ENCODE peak calls at places on chromosomes 13 and 19, in nine cellular contexts. One of them, this sample, is unnamed.

GRCh38 chr13:102913924-102914628 is 68.2 kb downstream of the ERCC5 start:
- DNase-seq in cardiac fibroblast: peak; percentile 67
- DNase-seq in brain microvascular endothelial cell: no peak
- DNase-seq in lower lobe of right lung: no peak
- DNase-seq in omental fat pad: no peak
- DNase-seq in RWPE1: peak; percentile 20
- DNase-seq in mucosa of descending colon: no peak
- DNase-seq in GM23338: no peak
- DNase-seq in foreskin fibroblast: peak; percentile 35
- DNase-seq in this sample: no peak

GRCh38 chr19:5186293-5187050 is 154.1 kb downstream of the PTPRS start:
- DNase-seq in omental fat pad: no peak
- DNase-seq in GM23338: no peak
- DNase-seq in brain microvascular endothelial cell: peak; percentile 14
- DNase-seq in cardiac fibroblast: peak; percentile 49
- DNase-seq in foreskin fibroblast: peak; percentile 75
- DNase-seq in mucosa of descending colon: no peak
- DNase-seq in lower lobe of right lung: no peak
- DNase-seq in RWPE1: no peak
- DNase-seq in this sample: no peak

GRCh38 chr13:71858647-71859046 is 8.4 kb downstream of the DACH1 start:
- DNase-seq in cardiac fibroblast: no peak
- DNase-seq in omental fat pad: no peak
- DNase-seq in GM23338: no peak
- DNase-seq in lower lobe of right lung: no peak
- DNase-seq in brain microvascular endothelial cell: no peak
- DNase-seq in foreskin fibroblast: no peak
- DNase-seq in RWPE1: no peak
- DNase-seq in mucosa of descending colon: no peak
- DNase-seq in this sample: no peak

GRCh38 chr13:48192536-48192935 is 40.5 kb upstream of the ITM2B start:
- DNase-seq in RWPE1: no peak
- DNase-seq in brain microvascular endothelial cell: no peak
- DNase-seq in foreskin fibroblast: no peak
- DNase-seq in omental fat pad: no peak
- DNase-seq in lower lobe of right lung: no peak
- DNase-seq in cardiac fibroblast: no peak
- DNase-seq in GM23338: peak; percentile 7
- DNase-seq in mucosa of descending colon: no peak
- DNase-seq in this sample: no peak

GRCh38 chr19:55095260-55096060 is 19.8 kb downstream of the EPS8L1 start:
- DNase-seq in mucosa of descending colon: no peak
- DNase-seq in RWPE1: no peak
- DNase-seq in brain microvascular endothelial cell: no peak
- DNase-seq in omental fat pad: no peak
- DNase-seq in GM23338: peak; percentile 67
- DNase-seq in lower lobe of right lung: no peak
- DNase-seq in cardiac fibroblast: no peak
- DNase-seq in foreskin fibroblast: no peak
- DNase-seq in this sample: no peak

GRCh38 chr19:54029930-54030490 is 33.7 kb downstream of the VSTM1 start:
- DNase-seq in foreskin fibroblast: peak; percentile 51
- DNase-seq in RWPE1: peak; percentile 45
- DNase-seq in cardiac fibroblast: peak; percentile 79
- DNase-seq in omental fat pad: peak; percentile 30
- DNase-seq in lower lobe of right lung: peak; percentile 61
- DNase-seq in GM23338: peak; percentile 95
- DNase-seq in brain microvascular endothelial cell: peak; percentile 64
- DNase-seq in mucosa of descending colon: peak; percentile 48
- DNase-seq in this sample: peak; percentile 31

GRCh38 chr19:29404015-29404414 is 121.8 kb upstream of the VSTM2B start:
- DNase-seq in brain microvascular endothelial cell: no peak
- DNase-seq in mucosa of descending colon: no peak
- DNase-seq in cardiac fibroblast: no peak
- DNase-seq in foreskin fibroblast: no peak
- DNase-seq in GM23338: no peak
- DNase-seq in RWPE1: no peak
- DNase-seq in lower lobe of right lung: no peak
- DNase-seq in omental fat pad: no peak
- DNase-seq in this sample: no peak

GRCh38 chr13:46948338-46948737 is 51.5 kb upstream of the HTR2A start:
- DNase-seq in foreskin fibroblast: no peak
- DNase-seq in RWPE1: peak; percentile 76
- DNase-seq in cardiac fibroblast: no peak
- DNase-seq in lower lobe of right lung: no peak
- DNase-seq in GM23338: no peak
- DNase-seq in mucosa of descending colon: no peak
- DNase-seq in omental fat pad: no peak
- DNase-seq in brain microvascular endothelial cell: no peak
- DNase-seq in this sample: no peak

GRCh38 chr13:26914624-26915023 is 154.0 kb upstream of the GPR12 start:
- DNase-seq in lower lobe of right lung: no peak
- DNase-seq in mucosa of descending colon: no peak
- DNase-seq in cardiac fibroblast: peak; percentile 6
- DNase-seq in brain microvascular endothelial cell: no peak
- DNase-seq in omental fat pad: no peak
- DNase-seq in foreskin fibroblast: no peak
- DNase-seq in RWPE1: peak; percentile 38
- DNase-seq in GM23338: no peak
- DNase-seq in this sample: no peak

GRCh38 chr13:98325724-98326123 is 148.7 kb upstream of the RNF113B start:
- DNase-seq in lower lobe of right lung: no peak
- DNase-seq in omental fat pad: no peak
- DNase-seq in cardiac fibroblast: no peak
- DNase-seq in RWPE1: no peak
- DNase-seq in brain microvascular endothelial cell: no peak
- DNase-seq in mucosa of descending colon: no peak
- DNase-seq in foreskin fibroblast: no peak
- DNase-seq in GM23338: no peak
- DNase-seq in this sample: no peak

GRCh38 chr19:3699071-3699740 is 1.1 kb downstream of the PIP5K1C start:
- DNase-seq in cardiac fibroblast: peak; percentile 62
- DNase-seq in GM23338: no peak
- DNase-seq in foreskin fibroblast: peak; percentile 64
- DNase-seq in mucosa of descending colon: peak; percentile 59
- DNase-seq in RWPE1: no peak
- DNase-seq in lower lobe of right lung: peak; percentile 74
- DNase-seq in omental fat pad: no peak
- DNase-seq in brain microvascular endothelial cell: no peak
- DNase-seq in this sample: no peak

GRCh38 chr13:34025746-34026145 is 207.8 kb downstream of the RFC3 start:
- DNase-seq in cardiac fibroblast: peak; percentile 14
- DNase-seq in foreskin fibroblast: peak; percentile 81
- DNase-seq in omental fat pad: no peak
- DNase-seq in GM23338: no peak
- DNase-seq in RWPE1: peak; percentile 10
- DNase-seq in mucosa of descending colon: no peak
- DNase-seq in lower lobe of right lung: no peak
- DNase-seq in brain microvascular endothelial cell: peak; percentile 86
- DNase-seq in this sample: no peak

GRCh38 chr13:106337096-106337495 is 198.4 kb downstream of the EFNB2 start:
- DNase-seq in brain microvascular endothelial cell: no peak
- DNase-seq in foreskin fibroblast: no peak
- DNase-seq in cardiac fibroblast: no peak
- DNase-seq in omental fat pad: no peak
- DNase-seq in RWPE1: no peak
- DNase-seq in lower lobe of right lung: no peak
- DNase-seq in GM23338: no peak
- DNase-seq in mucosa of descending colon: no peak
- DNase-seq in this sample: no peak

GRCh38 chr13:40992678-40993077 is 26.4 kb downstream of the ELF1 start:
- DNase-seq in foreskin fibroblast: no peak
- DNase-seq in GM23338: no peak
- DNase-seq in mucosa of descending colon: no peak
- DNase-seq in lower lobe of right lung: no peak
- DNase-seq in omental fat pad: no peak
- DNase-seq in RWPE1: no peak
- DNase-seq in brain microvascular endothelial cell: no peak
- DNase-seq in cardiac fibroblast: peak; percentile 29
- DNase-seq in this sample: no peak
- TF ChIP-seq CTCF in foreskin fibroblast: no peak
- TF ChIP-seq CTCF in GM23338: no peak
- TF ChIP-seq CTCF in mucosa of descending colon: no peak
- TF ChIP-seq CTCF in lower lobe of right lung: no peak
- TF ChIP-seq CTCF in omental fat pad: no peak
- TF ChIP-seq CTCF in RWPE1: no peak
- TF ChIP-seq CTCF in brain microvascular endothelial cell: no peak
- TF ChIP-seq CTCF in cardiac fibroblast: no peak
- TF ChIP-seq CTCF in this sample: peak; percentile 40

GRCh38 chr13:113458218-113459065 is 5.2 kb upstream of the ADPRHL1 start:
- DNase-seq in mucosa of descending colon: no peak
- DNase-seq in cardiac fibroblast: peak; percentile 29
- DNase-seq in omental fat pad: no peak
- DNase-seq in brain microvascular endothelial cell: peak; percentile 39
- DNase-seq in RWPE1: no peak
- DNase-seq in lower lobe of right lung: no peak
- DNase-seq in GM23338: peak; percentile 59
- DNase-seq in foreskin fibroblast: no peak
- DNase-seq in this sample: no peak
- TF ChIP-seq CTCF in mucosa of descending colon: no peak
- TF ChIP-seq CTCF in cardiac fibroblast: peak; percentile 46
- TF ChIP-seq CTCF in omental fat pad: no peak
- TF ChIP-seq CTCF in brain microvascular endothelial cell: peak; percentile 77
- TF ChIP-seq CTCF in RWPE1: peak; percentile 12
- TF ChIP-seq CTCF in lower lobe of right lung: peak; percentile 43
- TF ChIP-seq CTCF in GM23338: peak; percentile 49
- TF ChIP-seq CTCF in foreskin fibroblast: peak; percentile 39
- TF ChIP-seq CTCF in this sample: peak; percentile 19

GRCh38 chr13:39676315-39676876 is 20.9 kb downstream of the COG6 start:
- DNase-seq in cardiac fibroblast: peak; percentile 72
- DNase-seq in foreskin fibroblast: no peak
- DNase-seq in omental fat pad: no peak
- DNase-seq in mucosa of descending colon: no peak
- DNase-seq in RWPE1: peak; percentile 13
- DNase-seq in brain microvascular endothelial cell: peak; percentile 35
- DNase-seq in GM23338: peak; percentile 77
- DNase-seq in lower lobe of right lung: no peak
- DNase-seq in this sample: peak; percentile 5
- TF ChIP-seq CTCF in cardiac fibroblast: peak; percentile 36
- TF ChIP-seq CTCF in foreskin fibroblast: peak; percentile 17
- TF ChIP-seq CTCF in omental fat pad: no peak
- TF ChIP-seq CTCF in mucosa of descending colon: no peak
- TF ChIP-seq CTCF in RWPE1: peak; percentile 56
- TF ChIP-seq CTCF in brain microvascular endothelial cell: peak; percentile 23
- TF ChIP-seq CTCF in GM23338: no peak
- TF ChIP-seq CTCF in lower lobe of right lung: peak; percentile 41
- TF ChIP-seq CTCF in this sample: peak; percentile 62

GRCh38 chr19:16365300-16365996 is 40.8 kb downstream of the KLF2 start:
- DNase-seq in RWPE1: no peak
- DNase-seq in mucosa of descending colon: no peak
- DNase-seq in foreskin fibroblast: no peak
- DNase-seq in GM23338: no peak
- DNase-seq in lower lobe of right lung: peak; percentile 40
- DNase-seq in brain microvascular endothelial cell: no peak
- DNase-seq in cardiac fibroblast: no peak
- DNase-seq in omental fat pad: no peak
- DNase-seq in this sample: no peak
- TF ChIP-seq CTCF in RWPE1: no peak
- TF ChIP-seq CTCF in mucosa of descending colon: no peak
- TF ChIP-seq CTCF in foreskin fibroblast: no peak
- TF ChIP-seq CTCF in GM23338: no peak
- TF ChIP-seq CTCF in lower lobe of right lung: no peak
- TF ChIP-seq CTCF in brain microvascular endothelial cell: no peak
- TF ChIP-seq CTCF in cardiac fibroblast: no peak
- TF ChIP-seq CTCF in omental fat pad: no peak
- TF ChIP-seq CTCF in this sample: no peak

GRCh38 chr19:57191141-57192063 is at the start of gene ZNF264:
- DNase-seq in foreskin fibroblast: peak; percentile 84
- DNase-seq in GM23338: peak; percentile 93
- DNase-seq in lower lobe of right lung: peak; percentile 95
- DNase-seq in cardiac fibroblast: peak; percentile 90
- DNase-seq in RWPE1: peak; percentile 81
- DNase-seq in mucosa of descending colon: peak; percentile 93
- DNase-seq in omental fat pad: peak; percentile 70
- DNase-seq in brain microvascular endothelial cell: peak; percentile 89
- DNase-seq in this sample: peak; percentile 91
- TF ChIP-seq CTCF in foreskin fibroblast: no peak
- TF ChIP-seq CTCF in GM23338: no peak
- TF ChIP-seq CTCF in lower lobe of right lung: no peak
- TF ChIP-seq CTCF in cardiac fibroblast: no peak
- TF ChIP-seq CTCF in RWPE1: no peak
- TF ChIP-seq CTCF in mucosa of descending colon: no peak
- TF ChIP-seq CTCF in omental fat pad: no peak
- TF ChIP-seq CTCF in brain microvascular endothelial cell: no peak
- TF ChIP-seq CTCF in this sample: no peak

DNA sequence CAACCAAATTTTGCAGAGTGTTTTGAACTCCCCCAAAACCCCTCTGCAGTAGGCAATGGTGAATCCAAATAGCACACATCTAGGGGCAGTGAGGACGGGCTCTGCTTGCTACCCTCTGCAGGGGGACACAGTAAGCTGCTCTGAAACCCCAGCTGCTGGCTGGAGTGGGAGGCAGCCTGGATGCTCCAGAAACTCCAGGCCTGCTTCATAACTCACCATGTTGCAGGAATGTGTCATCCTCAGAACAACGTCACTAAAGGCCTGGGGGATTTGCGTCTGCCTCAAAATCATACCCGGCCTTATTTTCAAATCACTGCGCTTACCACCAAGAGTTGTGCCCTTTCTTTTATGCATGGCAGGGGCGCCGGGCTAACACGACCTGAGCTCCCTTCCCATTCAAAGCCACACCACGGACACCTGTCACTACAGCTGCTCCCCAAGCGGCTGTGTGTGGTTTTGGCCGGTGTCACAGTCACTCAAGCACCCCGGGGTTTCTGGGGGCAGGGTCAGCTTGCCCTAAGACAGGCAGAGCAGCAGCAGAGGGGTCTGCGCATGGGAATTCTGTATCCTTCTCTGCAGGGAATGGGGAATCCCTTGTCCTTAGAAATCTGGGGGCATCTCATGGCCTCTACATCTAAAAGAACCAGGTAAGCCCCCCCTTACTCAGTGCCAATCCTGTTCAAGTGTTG is 93.9 kb downstream of the TSHZ3 start:
- DNase-seq in mucosa of descending colon: no peak
- DNase-seq in RWPE1: no peak
- DNase-seq in GM23338: no peak
- DNase-seq in cardiac fibroblast: no peak
- DNase-seq in omental fat pad: no peak
- DNase-seq in foreskin fibroblast: no peak
- DNase-seq in brain microvascular endothelial cell: no peak
- DNase-seq in lower lobe of right lung: no peak
- DNase-seq in this sample: no peak
- TF ChIP-seq CTCF in mucosa of descending colon: no peak
- TF ChIP-seq CTCF in RWPE1: no peak
- TF ChIP-seq CTCF in GM23338: no peak
- TF ChIP-seq CTCF in cardiac fibroblast: no peak
- TF ChIP-seq CTCF in omental fat pad: no peak
- TF ChIP-seq CTCF in foreskin fibroblast: no peak
- TF ChIP-seq CTCF in brain microvascular endothelial cell: no peak
- TF ChIP-seq CTCF in lower lobe of right lung: no peak
- TF ChIP-seq CTCF in this sample: no peak

DNA sequence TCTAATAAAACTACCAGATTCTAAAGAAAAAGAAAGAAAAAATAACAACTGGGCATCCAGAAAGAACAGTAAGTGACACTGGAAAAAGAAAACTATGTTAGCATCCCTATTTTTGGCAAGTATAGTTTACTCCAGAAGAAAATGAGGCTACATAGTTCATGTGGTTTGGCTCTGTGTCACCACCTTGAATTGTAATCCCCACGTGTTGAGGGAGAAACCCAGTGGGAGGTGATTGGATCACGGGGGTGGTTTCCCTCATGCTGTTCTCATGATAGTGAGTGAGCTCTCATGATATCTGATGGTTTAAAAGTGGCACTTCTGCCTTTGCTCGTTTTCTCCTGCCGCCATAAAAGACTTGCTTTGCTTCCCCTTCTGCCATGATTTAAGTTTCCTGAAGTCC is 76.9 kb downstream of the ITGBL1 start:
- DNase-seq in GM23338: no peak
- DNase-seq in lower lobe of right lung: no peak
- DNase-seq in cardiac fibroblast: peak; percentile 54
- DNase-seq in RWPE1: no peak
- DNase-seq in brain microvascular endothelial cell: peak; percentile 92
- DNase-seq in mucosa of descending colon: no peak
- DNase-seq in foreskin fibroblast: peak; percentile 81
- DNase-seq in omental fat pad: no peak
- DNase-seq in this sample: no peak
- TF ChIP-seq CTCF in GM23338: no peak
- TF ChIP-seq CTCF in lower lobe of right lung: no peak
- TF ChIP-seq CTCF in cardiac fibroblast: no peak
- TF ChIP-seq CTCF in RWPE1: no peak
- TF ChIP-seq CTCF in brain microvascular endothelial cell: no peak
- TF ChIP-seq CTCF in mucosa of descending colon: no peak
- TF ChIP-seq CTCF in foreskin fibroblast: no peak
- TF ChIP-seq CTCF in omental fat pad: no peak
- TF ChIP-seq CTCF in this sample: no peak